ENCODE peak calls at places on chromosomes 16 and 17, in four cellular contexts. One of them, this sample, is unnamed.

GRCh38 chr16:53740476-53740875 is 36.5 kb downstream of the FTO start:
- DNase-seq in LoVo: no peak
- DNase-seq in mammary epithelial cell: no peak
- DNase-seq in amniotic stem cell: no peak
- DNase-seq in this sample: no peak

GRCh38 chr16:81127051-81127450 is 30.9 kb upstream of the GCSH start:
- DNase-seq in LoVo: no peak
- DNase-seq in mammary epithelial cell: peak; percentile 97
- DNase-seq in amniotic stem cell: peak; percentile 78
- DNase-seq in this sample: no peak

GRCh38 chr17:15966183-15966878 is 21.4 kb downstream of the ADORA2B start:
- DNase-seq in LoVo: no peak
- DNase-seq in mammary epithelial cell: no peak
- DNase-seq in amniotic stem cell: no peak
- DNase-seq in this sample: no peak

GRCh38 chr16:15773964-15774363 is 82.9 kb downstream of the MYH11 start:
- DNase-seq in LoVo: no peak
- DNase-seq in mammary epithelial cell: no peak
- DNase-seq in amniotic stem cell: no peak
- DNase-seq in this sample: no peak

GRCh38 chr16:10876799-10877341 is at the start of gene CIITA:
- DNase-seq in LoVo: peak; percentile 39
- DNase-seq in mammary epithelial cell: peak; percentile 97
- DNase-seq in amniotic stem cell: peak; percentile 8
- DNase-seq in this sample: peak; percentile 56

GRCh38 chr17:73205326-73205980 is 12.6 kb downstream of the COG1 start:
- DNase-seq in LoVo: no peak
- DNase-seq in mammary epithelial cell: no peak
- DNase-seq in amniotic stem cell: no peak
- DNase-seq in this sample: no peak

GRCh38 chr17:77879226-77879895 is 79.1 kb upstream of the TNRC6C start:
- DNase-seq in LoVo: no peak
- DNase-seq in mammary epithelial cell: no peak
- DNase-seq in amniotic stem cell: no peak
- DNase-seq in this sample: no peak

GRCh38 chr16:21088646-21089538 is 61.8 kb downstream of the DNAH3 start:
- DNase-seq in LoVo: no peak
- DNase-seq in mammary epithelial cell: peak; percentile 35
- DNase-seq in amniotic stem cell: no peak
- DNase-seq in this sample: no peak

GRCh38 chr17:40545660-40546059 is 19.6 kb downstream of the CCR7 start:
- DNase-seq in LoVo: no peak
- DNase-seq in mammary epithelial cell: no peak
- DNase-seq in amniotic stem cell: no peak
- DNase-seq in this sample: no peak

GRCh38 chr16:88561485-88562369 is 8.5 kb upstream of the ZC3H18 start:
- DNase-seq in LoVo: peak; percentile 54
- DNase-seq in mammary epithelial cell: peak; percentile 17
- DNase-seq in amniotic stem cell: no peak
- DNase-seq in this sample: peak; percentile 27

GRCh38 chr16:51637744-51638100 is 486.7 kb upstream of the SALL1 start:
- DNase-seq in LoVo: no peak
- DNase-seq in mammary epithelial cell: peak; percentile 2
- DNase-seq in amniotic stem cell: no peak
- DNase-seq in this sample: peak; percentile 7

GRCh38 chr16:61887903-61888302 is 148.3 kb downstream of the CDH8 start:
- DNase-seq in LoVo: no peak
- DNase-seq in mammary epithelial cell: peak; percentile 2
- DNase-seq in amniotic stem cell: no peak
- DNase-seq in this sample: peak; percentile 84

GRCh38 chr16:51666074-51666473 is 515.0 kb upstream of the SALL1 start:
- DNase-seq in LoVo: no peak
- DNase-seq in mammary epithelial cell: no peak
- DNase-seq in amniotic stem cell: no peak
- DNase-seq in this sample: no peak

GRCh38 chr17:81387235-81388060 is 7.8 kb upstream of the BAHCC1 start:
- DNase-seq in LoVo: peak; percentile 62
- DNase-seq in mammary epithelial cell: no peak
- DNase-seq in amniotic stem cell: no peak
- DNase-seq in this sample: peak; percentile 28

GRCh38 chr17:27634781-27635180 is 3.8 kb downstream of the LGALS9 start:
- DNase-seq in LoVo: no peak
- DNase-seq in mammary epithelial cell: no peak
- DNase-seq in amniotic stem cell: no peak
- DNase-seq in this sample: no peak

GRCh38 chr17:79905832-79906231 is 66.6 kb upstream of the CBX4 start:
- DNase-seq in LoVo: peak; percentile 82
- DNase-seq in mammary epithelial cell: no peak
- DNase-seq in amniotic stem cell: no peak
- DNase-seq in this sample: peak; percentile 22

GRCh38 chr17:70308619-70309018 is 139.3 kb downstream of the KCNJ2 start:
- DNase-seq in LoVo: no peak
- DNase-seq in mammary epithelial cell: no peak
- DNase-seq in amniotic stem cell: no peak
- DNase-seq in this sample: no peak

GRCh38 chr16:31423801-31424200 is 4.4 kb downstream of the COX6A2 start:
- DNase-seq in LoVo: no peak
- DNase-seq in mammary epithelial cell: no peak
- DNase-seq in amniotic stem cell: no peak
- DNase-seq in this sample: no peak

GRCh38 chr16:51150894-51151320 is at the start of gene SALL1:
- DNase-seq in LoVo: no peak
- DNase-seq in mammary epithelial cell: no peak
- DNase-seq in amniotic stem cell: no peak
- DNase-seq in this sample: no peak

GRCh38 chr16:24883714-24884151 is 38.0 kb downstream of the SLC5A11 start:
- DNase-seq in LoVo: no peak
- DNase-seq in mammary epithelial cell: no peak
- DNase-seq in amniotic stem cell: no peak
- DNase-seq in this sample: no peak

GRCh38 chr17:43456661-43457361 is 27.0 kb upstream of the DHX8 start:
- DNase-seq in LoVo: no peak
- DNase-seq in mammary epithelial cell: peak; percentile 42
- DNase-seq in amniotic stem cell: no peak
- DNase-seq in this sample: no peak

GRCh38 chr17:62821213-62822079 is 13.3 kb upstream of the MARCHF10 start:
- DNase-seq in LoVo: no peak
- DNase-seq in mammary epithelial cell: peak; percentile 17
- DNase-seq in amniotic stem cell: no peak
- DNase-seq in this sample: no peak

GRCh38 chr17:19533718-19534561 is at the start of gene SLC47A1:
- DNase-seq in LoVo: no peak
- DNase-seq in mammary epithelial cell: peak; percentile 34
- DNase-seq in amniotic stem cell: no peak
- DNase-seq in this sample: no peak

GRCh38 chr16:13262270-13263090 is 361.1 kb downstream of the SHISA9 start:
- DNase-seq in LoVo: no peak
- DNase-seq in mammary epithelial cell: no peak
- DNase-seq in amniotic stem cell: no peak
- DNase-seq in this sample: no peak

GRCh38 chr17:957856-958421 is 21.6 kb downstream of the NXN start:
- DNase-seq in LoVo: no peak
- DNase-seq in mammary epithelial cell: no peak
- DNase-seq in amniotic stem cell: no peak
- DNase-seq in this sample: no peak

GRCh38 chr16:53071748-53072301 is 17.0 kb downstream of the CHD9 start:
- DNase-seq in LoVo: no peak
- DNase-seq in mammary epithelial cell: no peak
- DNase-seq in amniotic stem cell: no peak
- DNase-seq in this sample: peak; percentile 81

GRCh38 chr17:40556884-40557414 is 8.3 kb downstream of the CCR7 start:
- DNase-seq in LoVo: no peak
- DNase-seq in mammary epithelial cell: no peak
- DNase-seq in amniotic stem cell: no peak
- DNase-seq in this sample: no peak

GRCh38 chr16:81405702-81406113 is 38.9 kb upstream of the CMIP start:
- DNase-seq in LoVo: peak; percentile 93
- DNase-seq in mammary epithelial cell: peak; percentile 98
- DNase-seq in amniotic stem cell: peak; percentile 41
- DNase-seq in this sample: no peak

GRCh38 chr16:81816351-81816750 is 37.3 kb downstream of the PLCG2 start:
- DNase-seq in LoVo: no peak
- DNase-seq in mammary epithelial cell: no peak
- DNase-seq in amniotic stem cell: no peak
- DNase-seq in this sample: no peak

GRCh38 chr17:38702900-38703741 is 2.0 kb upstream of the MLLT6 start:
- DNase-seq in LoVo: peak; percentile 8
- DNase-seq in mammary epithelial cell: no peak
- DNase-seq in amniotic stem cell: no peak
- DNase-seq in this sample: peak; percentile 35

GRCh38 chr17:13017623-13018462 is at the start of gene ELAC2:
- DNase-seq in LoVo: peak; percentile 98
- DNase-seq in mammary epithelial cell: peak; percentile 98
- DNase-seq in amniotic stem cell: peak; percentile 97
- DNase-seq in this sample: peak; percentile 92

GRCh38 chr16:72427001-72427785 is 255.2 kb upstream of the PMFBP1 start:
- DNase-seq in LoVo: no peak
- DNase-seq in mammary epithelial cell: no peak
- DNase-seq in amniotic stem cell: no peak
- DNase-seq in this sample: no peak

GRCh38 chr17:27544350-27545131 is 86.4 kb upstream of the LGALS9 start:
- DNase-seq in LoVo: no peak
- DNase-seq in mammary epithelial cell: peak; percentile 54
- DNase-seq in amniotic stem cell: no peak
- DNase-seq in this sample: peak; percentile 53

GRCh38 chr17:47935961-47936360 is 5.4 kb upstream of the PNPO start:
- DNase-seq in LoVo: peak; percentile 98
- DNase-seq in mammary epithelial cell: peak; percentile 75
- DNase-seq in amniotic stem cell: no peak
- DNase-seq in this sample: no peak

GRCh38 chr17:39648876-39649430 is 12.0 kb downstream of the STARD3 start:
- DNase-seq in LoVo: no peak
- DNase-seq in mammary epithelial cell: no peak
- DNase-seq in amniotic stem cell: no peak
- DNase-seq in this sample: peak; percentile 35

GRCh38 chr16:19436540-19436939 is 18.9 kb downstream of the TMC5 start:
- DNase-seq in LoVo: no peak
- DNase-seq in mammary epithelial cell: no peak
- DNase-seq in amniotic stem cell: no peak
- DNase-seq in this sample: no peak

GRCh38 chr17:27649929-27650328 is 18.9 kb downstream of the LGALS9 start:
- DNase-seq in LoVo: no peak
- DNase-seq in mammary epithelial cell: no peak
- DNase-seq in amniotic stem cell: no peak
- DNase-seq in this sample: no peak

GRCh38 chr16:83470406-83470805 is 337.4 kb upstream of the HSBP1 start:
- DNase-seq in LoVo: no peak
- DNase-seq in mammary epithelial cell: no peak
- DNase-seq in amniotic stem cell: peak; percentile 23
- DNase-seq in this sample: no peak

GRCh38 chr16:81491522-81492188 is 47.0 kb downstream of the CMIP start:
- DNase-seq in LoVo: no peak
- DNase-seq in mammary epithelial cell: no peak
- DNase-seq in amniotic stem cell: no peak
- DNase-seq in this sample: no peak

GRCh38 chr17:38768417-38768816 is 15.9 kb downstream of the PSMB3 start:
- DNase-seq in LoVo: no peak
- DNase-seq in mammary epithelial cell: no peak
- DNase-seq in amniotic stem cell: no peak
- DNase-seq in this sample: no peak

This sample was measured in Kasumi-1.